ENCODE peak calls at places on chromosomes 2 and 18, in four cellular contexts. One of them, this sample, is unnamed.

GRCh38 chr2:40027968-40028367 is 248.9 kb upstream of the THUMPD2 start:
- DNase-seq in Calu3: no peak
- DNase-seq in PC-3: no peak
- DNase-seq in dorsolateral prefrontal cortex: no peak
- DNase-seq in this sample: no peak

GRCh38 chr2:112989611-112990010 is 11.8 kb downstream of the IL36G start:
- DNase-seq in Calu3: no peak
- DNase-seq in PC-3: no peak
- DNase-seq in dorsolateral prefrontal cortex: no peak
- DNase-seq in this sample: no peak

GRCh38 chr18:25399554-25399953 is 47.6 kb upstream of the ZNF521 start:
- DNase-seq in Calu3: no peak
- DNase-seq in dorsolateral prefrontal cortex: no peak
- DNase-seq in PC-3: peak
- DNase-seq in this sample: no peak

GRCh38 chr2:16852651-16853050 is 187.0 kb upstream of the CYRIA start:
- DNase-seq in Calu3: no peak
- DNase-seq in dorsolateral prefrontal cortex: no peak
- DNase-seq in PC-3: no peak
- DNase-seq in this sample: no peak

GRCh38 chr18:29218101-29218500 is 1041.2 kb upstream of the CDH2 start:
- DNase-seq in PC-3: no peak
- DNase-seq in dorsolateral prefrontal cortex: no peak
- DNase-seq in Calu3: no peak
- DNase-seq in this sample: no peak

GRCh38 chr2:196131949-196132925 is 39.1 kb downstream of the STK17B start:
- DNase-seq in Calu3: peak
- DNase-seq in PC-3: no peak
- DNase-seq in dorsolateral prefrontal cortex: no peak
- DNase-seq in this sample: no peak

GRCh38 chr2:191321861-191322662 is 76.9 kb downstream of the MYO1B start:
- DNase-seq in PC-3: peak
- DNase-seq in dorsolateral prefrontal cortex: no peak
- DNase-seq in Calu3: no peak
- DNase-seq in this sample: no peak

GRCh38 chr18:55031164-55031563 is 71.9 kb upstream of the CCDC68 start:
- DNase-seq in dorsolateral prefrontal cortex: no peak
- DNase-seq in PC-3: peak
- DNase-seq in Calu3: no peak
- DNase-seq in this sample: no peak

GRCh38 chr2:154032220-154032619 is 160.5 kb downstream of the GALNT13 start:
- DNase-seq in Calu3: no peak
- DNase-seq in dorsolateral prefrontal cortex: no peak
- DNase-seq in PC-3: no peak
- DNase-seq in this sample: no peak

GRCh38 chr2:74566423-74567085 is 12.0 kb downstream of the DOK1 start:
- DNase-seq in dorsolateral prefrontal cortex: no peak
- DNase-seq in PC-3: peak
- DNase-seq in Calu3: no peak
- DNase-seq in this sample: no peak

GRCh38 chr2:106296182-106296815 is 102.2 kb upstream of the UXS1 start:
- DNase-seq in PC-3: no peak
- DNase-seq in dorsolateral prefrontal cortex: no peak
- DNase-seq in Calu3: no peak
- DNase-seq in this sample: no peak

GRCh38 chr2:165868211-165868610 is 74.2 kb upstream of the GALNT3 start:
- DNase-seq in PC-3: no peak
- DNase-seq in Calu3: no peak
- DNase-seq in dorsolateral prefrontal cortex: no peak
- DNase-seq in this sample: no peak

DNA sequence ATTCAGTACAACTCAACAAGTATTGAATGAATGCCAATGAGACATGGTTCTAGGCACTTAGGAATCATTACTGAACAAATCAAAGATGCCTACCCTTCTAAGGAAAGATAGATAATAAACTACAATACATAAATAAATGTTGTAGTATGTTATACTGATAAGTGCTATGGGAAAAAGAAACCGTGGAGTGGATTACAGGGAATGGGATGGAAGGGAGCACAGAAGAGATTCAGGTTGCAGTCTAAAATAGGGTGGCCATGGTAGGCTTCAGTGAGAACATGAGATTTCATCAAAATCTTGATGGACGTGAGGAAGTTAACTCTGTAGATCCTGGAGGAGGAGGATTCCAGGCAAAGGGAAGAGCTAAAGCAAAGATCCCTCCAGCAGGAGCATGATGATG is 17.9 kb upstream of the CREB1 start:
- DNase-seq in PC-3: peak
- DNase-seq in Calu3: no peak
- DNase-seq in dorsolateral prefrontal cortex: no peak
- DNase-seq in this sample: no peak
- TF ChIP-seq CTCF in PC-3: no peak
- TF ChIP-seq CTCF in Calu3: no peak
- TF ChIP-seq CTCF in dorsolateral prefrontal cortex: no peak
- TF ChIP-seq CTCF in this sample: no peak

DNA sequence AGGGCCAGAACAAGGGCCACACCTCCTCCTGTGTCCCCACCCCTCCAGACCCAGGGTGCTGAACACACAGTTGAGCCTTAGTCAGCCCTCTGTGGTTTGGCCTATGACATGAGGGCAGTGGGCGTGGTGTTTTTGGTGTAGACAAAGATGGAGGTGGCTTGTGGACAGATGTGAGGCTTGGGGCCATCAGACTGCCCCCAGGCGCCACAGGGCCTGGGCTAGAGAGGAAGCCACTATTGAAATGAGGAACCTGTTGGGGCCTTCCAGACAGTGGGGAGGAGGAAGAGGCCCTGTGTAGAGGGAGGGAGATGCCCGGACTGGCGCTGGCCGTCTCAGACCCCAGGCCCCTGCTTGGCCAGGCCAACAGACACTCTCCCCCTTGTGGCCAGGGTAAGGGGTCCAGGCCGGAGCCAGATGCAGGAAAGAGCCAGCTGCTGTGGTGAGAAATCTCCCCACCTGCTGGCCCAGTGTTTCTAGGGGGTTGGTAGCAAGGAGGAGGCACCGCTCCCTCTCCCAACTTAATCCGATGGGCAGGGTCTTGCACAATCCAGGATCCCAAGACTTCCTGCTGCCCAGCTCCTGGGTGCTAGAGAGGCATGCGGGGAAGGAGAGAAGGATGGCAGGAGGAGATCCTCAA is 53.8 kb downstream of the SMAD7 start:
- DNase-seq in PC-3: peak
- DNase-seq in dorsolateral prefrontal cortex: no peak
- DNase-seq in Calu3: peak
- DNase-seq in this sample: no peak
- TF ChIP-seq CTCF in PC-3: no peak
- TF ChIP-seq CTCF in dorsolateral prefrontal cortex: no peak
- TF ChIP-seq CTCF in Calu3: peak
- TF ChIP-seq CTCF in this sample: no peak

DNA sequence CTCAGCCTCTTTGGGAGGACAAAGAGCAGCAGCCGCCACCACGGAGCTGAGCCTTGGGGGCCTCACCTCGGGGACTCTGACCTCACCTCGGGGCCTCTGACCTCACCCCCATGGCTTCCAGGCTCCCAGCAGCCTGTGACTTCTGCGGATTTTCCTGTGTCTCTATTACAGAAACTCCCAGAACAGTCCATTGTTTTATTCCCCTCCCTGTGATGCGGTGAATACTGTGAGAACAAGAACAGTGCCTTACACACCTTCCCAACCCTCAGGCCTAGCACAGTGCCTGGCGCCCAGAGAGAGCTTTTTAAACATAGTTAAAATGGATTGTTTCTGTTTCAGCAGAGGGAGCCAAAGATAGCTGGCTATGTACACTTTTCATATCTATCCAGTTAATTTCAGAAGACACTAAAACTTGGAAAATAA is 63.7 kb downstream of the MBP start:
- DNase-seq in dorsolateral prefrontal cortex: no peak
- DNase-seq in Calu3: no peak
- DNase-seq in PC-3: no peak
- DNase-seq in this sample: no peak
- TF ChIP-seq CTCF in dorsolateral prefrontal cortex: no peak
- TF ChIP-seq CTCF in Calu3: no peak
- TF ChIP-seq CTCF in PC-3: peak
- TF ChIP-seq CTCF in this sample: no peak

GRCh38 chr18:50586710-50587109 is 26.8 kb downstream of the MAPK4 start:
- DNase-seq in dorsolateral prefrontal cortex: no peak
- DNase-seq in Calu3: no peak
- DNase-seq in PC-3: no peak
- DNase-seq in this sample: no peak
- TF ChIP-seq CTCF in dorsolateral prefrontal cortex: no peak
- TF ChIP-seq CTCF in Calu3: no peak
- TF ChIP-seq CTCF in PC-3: peak
- TF ChIP-seq CTCF in this sample: no peak

GRCh38 chr2:1644427-1644826 is 99.9 kb downstream of the PXDN start:
- DNase-seq in PC-3: no peak
- DNase-seq in dorsolateral prefrontal cortex: no peak
- DNase-seq in Calu3: no peak
- DNase-seq in this sample: no peak

GRCh38 chr2:1641498-1641897 is 102.8 kb downstream of the PXDN start:
- DNase-seq in Calu3: no peak
- DNase-seq in PC-3: no peak
- DNase-seq in dorsolateral prefrontal cortex: no peak
- DNase-seq in this sample: no peak

GRCh38 chr2:1645761-1646476 is 98.4 kb downstream of the PXDN start:
- DNase-seq in Calu3: no peak
- DNase-seq in PC-3: no peak
- DNase-seq in dorsolateral prefrontal cortex: no peak
- DNase-seq in this sample: no peak

GRCh38 chr2:1642066-1642861 is 102.1 kb downstream of the PXDN start:
- DNase-seq in PC-3: no peak
- DNase-seq in dorsolateral prefrontal cortex: no peak
- DNase-seq in Calu3: no peak
- DNase-seq in this sample: no peak

GRCh38 chr2:1643220-1643619 is 101.1 kb downstream of the PXDN start:
- DNase-seq in PC-3: no peak
- DNase-seq in dorsolateral prefrontal cortex: no peak
- DNase-seq in Calu3: no peak
- DNase-seq in this sample: no peak
- TF ChIP-seq CTCF in PC-3: no peak
- TF ChIP-seq CTCF in dorsolateral prefrontal cortex: no peak
- TF ChIP-seq CTCF in Calu3: no peak
- TF ChIP-seq CTCF in this sample: no peak

GRCh38 chr2:197453123-197453913 is at the start of gene COQ10B:
- DNase-seq in dorsolateral prefrontal cortex: peak
- DNase-seq in PC-3: peak
- DNase-seq in Calu3: peak
- DNase-seq in this sample: peak
- TF ChIP-seq CTCF in dorsolateral prefrontal cortex: peak
- TF ChIP-seq CTCF in PC-3: no peak
- TF ChIP-seq CTCF in Calu3: no peak
- TF ChIP-seq CTCF in this sample: no peak

This sample was measured in mesothelial cell of epicardium.